ENCODE peak calls at places on chromosomes 7 and 10, in four cellular contexts. E is HepG2, B is GM12878, R is K562. F is an unnamed sample.

GRCh38 chr7:2175091-2175490 is 57.7 kb downstream of the MAD1L1 start:
- DNase-seq in B (no peak), R (no peak), E (no peak), F (no peak)

GRCh38 chr7:25260862-25261454 is 32.7 kb upstream of the NPVF start:
- DNase-seq in R (no peak), B (no peak), E (no peak), F (no peak)

GRCh38 chr7:98175260-98175604 is 36.0 kb upstream of the BHLHA15 start:
- DNase-seq in R (peak; percentile 34), B (no peak), E (no peak), F (no peak)

GRCh38 chr10:128475686-128476410 is 349.6 kb upstream of the MKI67 start:
- DNase-seq in R (no peak), E (no peak), B (no peak), F (no peak)

GRCh38 chr10:89929282-89930026 is 228.1 kb downstream of the KIF20B start:
- DNase-seq in R (no peak), B (peak; percentile 44), E (no peak), F (no peak)

GRCh38 chr7:129266181-129266580 is 41.4 kb downstream of the AHCYL2 start:
- DNase-seq in R (no peak), E (no peak), B (no peak), F (no peak)

GRCh38 chr7:7798510-7798909 is 80.1 kb upstream of the RPA3 start:
- DNase-seq in E (no peak), R (no peak), B (no peak), F (no peak)

GRCh38 chr7:71019703-71020102 is 112.2 kb upstream of the GALNT17 start:
- DNase-seq in R (no peak), B (no peak), E (no peak), F (no peak)

GRCh38 chr7:34011017-34011680 is 105.8 kb downstream of the BMPER start:
- DNase-seq in R (no peak), B (no peak), E (no peak), F (no peak)

GRCh38 chr10:44339218-44339617 is 45.7 kb downstream of the CXCL12 start:
- DNase-seq in R (no peak), B (no peak), E (no peak), F (peak; percentile 25)

GRCh38 chr10:128009357-128009756 is 102.5 kb downstream of the PTPRE start:
- DNase-seq in E (no peak), B (no peak), R (no peak), F (no peak)

GRCh38 chr7:105519353-105519752 is 2.7 kb downstream of the PUS7 start:
- DNase-seq in R (no peak), B (no peak), E (no peak), F (no peak)

DNA sequence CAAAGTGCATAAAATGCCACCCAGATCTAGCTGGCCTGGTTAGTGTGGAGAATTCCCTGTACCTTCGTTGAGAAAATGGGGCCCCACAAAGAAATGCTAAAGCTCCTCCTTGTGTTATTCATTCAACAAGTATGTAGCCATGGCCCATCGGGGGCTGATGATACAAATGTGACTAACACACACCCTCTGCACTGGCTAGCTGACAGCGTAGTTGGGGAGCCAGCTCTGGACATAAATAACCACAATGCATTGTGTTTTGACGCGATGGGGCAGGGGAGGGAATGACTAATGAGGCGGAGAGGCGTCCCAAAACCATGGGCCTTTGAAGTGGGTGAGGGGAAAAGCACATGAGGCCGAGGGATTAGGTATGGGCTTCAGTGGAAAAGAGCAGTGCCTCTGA is 28.2 kb upstream of the ASL start:
- DNase-seq in E (no peak), R (no peak), B (no peak), F (no peak)
- TF ChIP-seq FOXM1 in E (no peak), R (no peak), B (no peak), F (no peak)

DNA sequence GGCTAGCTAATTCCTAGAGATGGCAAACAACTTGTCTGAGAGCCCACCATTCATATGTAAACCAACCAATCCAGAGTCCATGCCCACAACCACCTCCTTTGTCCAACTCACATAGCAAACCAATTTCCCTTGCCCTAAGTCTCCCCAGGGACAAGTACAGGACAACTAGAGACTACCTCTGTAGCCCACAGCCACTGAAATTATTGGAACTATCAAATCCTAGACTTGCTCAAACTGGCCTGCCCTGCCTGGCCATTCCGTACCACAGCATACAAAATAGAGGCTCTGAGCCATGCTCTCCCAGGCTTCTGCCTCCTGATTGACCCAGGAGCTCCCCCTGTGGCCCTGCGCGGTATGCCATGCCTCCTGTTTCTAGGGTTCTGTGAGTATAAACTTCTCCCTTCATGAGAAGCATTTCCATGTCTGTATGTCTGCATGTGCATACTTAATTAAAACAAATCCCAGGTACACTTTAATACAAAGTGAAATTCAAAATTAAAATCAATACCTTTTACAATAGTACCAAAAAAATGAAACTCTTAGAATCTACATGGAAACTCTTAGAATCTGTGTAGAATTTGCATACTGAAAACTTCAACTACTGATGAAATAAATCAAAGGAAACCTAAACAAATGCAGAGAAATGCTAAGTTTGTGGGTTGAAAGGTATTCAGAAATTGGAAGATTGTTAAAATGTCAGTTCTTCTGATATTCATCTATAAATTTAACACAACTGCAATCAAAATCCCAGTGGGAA is 4.0 kb upstream of the HECW1 start:
- DNase-seq in E (peak; percentile 45), R (peak; percentile 71), B (peak; percentile 31), F (peak; percentile 70)
- TF ChIP-seq TARDBP in E (no peak), R (no peak), B (no peak), F (no peak)

DNA sequence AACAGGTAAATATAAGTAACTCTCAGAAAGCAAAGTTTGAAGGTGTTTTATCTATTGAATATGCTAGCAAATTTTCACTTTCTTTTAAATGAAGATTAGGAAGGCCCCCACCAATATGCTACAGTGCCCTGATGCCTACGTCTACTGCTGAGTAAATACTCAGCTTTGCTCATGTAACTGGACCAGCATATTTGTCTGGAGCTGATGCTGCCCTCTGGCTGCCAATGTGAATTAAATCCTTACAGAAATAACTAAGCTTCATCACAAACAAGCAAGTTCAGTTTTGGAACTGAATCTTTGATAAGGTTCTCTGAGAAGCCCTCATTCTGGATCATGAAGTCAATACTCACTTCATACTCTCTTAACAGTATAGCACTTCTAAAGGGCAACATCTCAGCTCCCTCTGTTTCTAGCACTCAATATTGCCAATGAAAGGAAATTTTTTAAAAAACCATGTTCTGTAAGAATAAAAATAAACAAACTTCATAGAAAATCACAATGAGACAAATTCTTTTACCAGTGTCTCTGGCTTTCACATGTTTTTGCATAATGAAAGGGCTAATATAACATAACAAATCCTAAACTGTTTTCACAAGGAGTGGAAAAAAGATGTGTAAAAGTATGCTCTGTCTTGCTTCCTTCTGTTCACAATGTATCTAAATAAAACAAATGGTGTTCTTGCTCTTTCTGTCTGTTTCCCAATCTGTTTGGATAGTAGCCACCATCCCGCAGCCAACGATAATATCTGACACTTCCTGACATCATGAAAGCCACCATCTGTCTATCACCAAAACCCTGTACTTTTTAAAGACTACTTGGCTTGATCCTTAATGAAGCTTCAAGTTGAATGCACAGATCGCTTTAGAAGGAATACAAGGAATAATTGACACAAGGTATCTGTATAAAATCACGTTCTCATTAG is 246.5 kb downstream of the ETV1 start:
- DNase-seq in E (no peak), R (no peak), B (no peak), F (peak; percentile 24)
- TF ChIP-seq FOXM1 in E (no peak), R (no peak), B (no peak), F (no peak)

DNA sequence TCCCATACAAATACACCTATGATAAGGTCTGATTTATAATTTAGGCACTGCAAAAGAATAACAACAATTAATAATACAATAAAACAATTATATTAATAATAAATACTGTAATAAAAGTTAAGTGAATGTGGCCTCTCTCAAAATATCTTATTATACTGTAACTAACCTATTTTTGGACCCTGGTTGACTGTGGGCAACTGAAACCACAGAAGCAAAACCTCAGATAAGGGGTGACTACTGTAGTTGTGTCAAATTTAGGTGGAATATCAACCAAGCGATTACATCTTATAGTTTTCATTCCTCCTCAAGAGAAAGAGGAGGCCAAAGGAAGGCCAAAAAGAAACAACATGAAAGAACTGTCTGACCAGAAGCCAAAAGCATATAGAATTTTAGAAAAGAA is 103.9 kb downstream of the SKAP2 start:
- DNase-seq in E (no peak), R (no peak), B (no peak), F (no peak)
- TF ChIP-seq TARDBP in E (no peak), R (no peak), B (no peak), F (no peak)

F was measured in HEK293T.